ENCODE peak calls at places on chromosome X, in five cellular contexts. Q is endothelial cell of umbilical vein, K is A549, F is GM12878, T is HepG2. N is an unnamed sample.
A peak's percentile ranks its signal among the peaks of the same experiment; 100 is the strongest.

GRCh38 chrX:24553016-24553415 is 87.9 kb downstream of the PDK3 start:
- DNase-seq in Q (peak; percentile 9), F (no peak), K (no peak), T (no peak), N (no peak)

GRCh38 chrX:110004210-110004609 is 1.3 kb downstream of the TMEM164 start:
- DNase-seq in T (peak; percentile 9), F (no peak), K (peak; percentile 13), Q (no peak), N (no peak)

GRCh38 chrX:140933874-140934655 is 68.3 kb upstream of the SPANXB1 start:
- DNase-seq in Q (no peak), T (no peak), F (no peak), K (no peak), N (no peak)

GRCh38 chrX:77922768-77923167 is 12.3 kb downstream of the ATP7A start:
- DNase-seq in Q (no peak), F (no peak), K (no peak), T (no peak), N (no peak)

GRCh38 chrX:39162322-39162721 is 361.1 kb downstream of the MID1IP1 start:
- DNase-seq in Q (no peak), T (no peak), K (no peak), F (no peak), N (no peak)

GRCh38 chrX:130013661-130014060 is 31.2 kb downstream of the BCORL1 start:
- DNase-seq in T (no peak), F (no peak), K (no peak), Q (no peak), N (no peak)

GRCh38 chrX:41178201-41178600 is 93.0 kb downstream of the USP9X start:
- DNase-seq in F (peak; percentile 54), T (no peak), Q (no peak), K (no peak), N (no peak)

GRCh38 chrX:68504237-68504636 is 5.4 kb downstream of the YIPF6 start:
- DNase-seq in K (peak; percentile 59), T (no peak), Q (peak; percentile 2), F (no peak), N (peak; percentile 19)

GRCh38 chrX:84611843-84612636 is 109.8 kb upstream of the HDX start:
- DNase-seq in T (no peak), K (no peak), Q (no peak), F (no peak), N (no peak)

GRCh38 chrX:138191998-138192397 is 519.5 kb downstream of the FGF13 start:
- DNase-seq in T (peak; percentile 4), F (no peak), K (peak; percentile 32), Q (no peak), N (peak; percentile 51)

GRCh38 chrX:136577562-136577961 is 45.5 kb downstream of the VGLL1 start:
- DNase-seq in Q (peak; percentile 36), K (peak; percentile 44), T (peak; percentile 1), F (no peak), N (peak; percentile 55)

GRCh38 chrX:43962636-43963035 is 10.6 kb downstream of the NDP start:
- DNase-seq in T (no peak), F (no peak), Q (no peak), K (no peak), N (no peak)

GRCh38 chrX:1536712-1537030 is 314 bp downstream of the P2RY8 start:
- DNase-seq in F (no peak), Q (no peak), T (no peak), K (no peak), N (no peak)

GRCh38 chrX:1533083-1533482 is 3.9 kb downstream of the P2RY8 start:
- DNase-seq in Q (no peak), F (no peak), T (no peak), K (no peak), N (no peak)

GRCh38 chrX:1535241-1536041 is 1.5 kb downstream of the P2RY8 start:
- DNase-seq in K (no peak), F (peak; percentile 62), Q (no peak), T (no peak), N (peak; percentile 64)

GRCh38 chrX:1534321-1535168 is 2.4 kb downstream of the P2RY8 start:
- DNase-seq in T (no peak), Q (no peak), K (no peak), F (no peak), N (peak; percentile 85)

DNA sequence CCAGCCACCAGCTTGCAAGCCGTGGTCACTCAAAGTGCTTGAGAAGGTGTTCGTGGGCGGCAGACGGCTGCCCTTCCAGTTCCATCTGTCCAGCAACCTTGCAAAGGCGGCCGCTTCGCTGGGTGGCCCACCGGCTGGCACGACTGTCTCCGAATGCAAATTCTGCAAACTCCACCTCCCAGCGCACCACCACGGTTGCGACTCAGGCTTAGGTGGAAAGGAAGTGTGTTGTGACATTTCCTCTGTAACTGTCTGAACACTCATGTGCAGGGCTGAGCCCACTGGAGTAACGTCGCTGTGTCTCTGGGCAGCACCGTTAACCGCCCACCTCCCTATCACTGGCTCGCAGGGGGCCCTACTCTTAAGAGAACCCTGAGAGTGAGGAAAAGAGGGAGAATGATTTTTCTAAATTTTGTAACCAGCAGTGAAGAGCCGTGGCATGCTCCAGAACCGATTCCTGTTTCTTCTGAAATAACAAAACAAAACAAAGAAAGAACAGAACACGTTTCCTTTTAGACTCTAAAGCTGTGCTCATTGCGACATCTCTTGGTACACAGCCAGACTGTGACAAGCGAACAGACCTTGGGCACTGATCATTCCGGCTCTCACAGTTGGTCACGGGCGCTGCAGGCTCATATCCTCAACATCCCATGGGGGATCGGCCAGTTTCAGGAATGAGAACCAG is at the start of gene P2RY8:
- DNase-seq in T (peak; percentile 84), F (peak; percentile 75), K (peak; percentile 64), Q (no peak), N (peak; percentile 95)
- TF ChIP-seq POLR2A in T (no peak), F (peak; percentile 90), K (no peak), Q (no peak), N (peak; percentile 83)

GRCh38 chrX:49192722-49193328 is 6.7 kb upstream of the PRICKLE3 start:
- DNase-seq in Q (peak; percentile 36), T (no peak), K (peak; percentile 55), F (no peak), N (peak; percentile 73)
- TF ChIP-seq CTCF in Q (peak; percentile 51), T (peak; percentile 64), K (peak; percentile 54), F (peak; percentile 68), N (peak; percentile 74)

GRCh38 chrX:18194688-18195087 is 26.0 kb downstream of the BEND2 start:
- DNase-seq in T (no peak), K (no peak), F (no peak), Q (no peak), N (no peak)
- TF ChIP-seq MYC in T (no peak), K (no peak), F (no peak), Q (no peak), N (no peak)

GRCh38 chrX:114932550-114932949 is 84.9 kb downstream of the IL13RA2 start:
- DNase-seq in T (no peak), K (no peak), Q (no peak), F (no peak), N (no peak)
- TF ChIP-seq POLR2A in T (no peak), K (no peak), Q (no peak), F (no peak), N (no peak)

N was measured in NB4.